ENCODE peak calls at places on chromosomes 12 and 14, in four cellular contexts. R is K562, Z is H1, M is HepG2. V is an unnamed sample.
A peak's percentile ranks its signal among the peaks of the same experiment; 100 is the strongest.

GRCh38 chr12:44286336-44286735 is 450.5 kb downstream of the TMEM117 start:
- DNase-seq in M (no peak), Z (no peak), R (no peak), V (no peak)

GRCh38 chr12:67827820-67828383 is 161.3 kb upstream of the IFNG-AS1 start:
- DNase-seq in M (no peak), Z (no peak), R (no peak), V (no peak)

GRCh38 chr14:68417007-68417659 is 375.7 kb downstream of the ZFP36L1 start:
- DNase-seq in R (no peak), M (no peak), Z (no peak), V (no peak)

GRCh38 chr14:75470238-75470797 is 42.5 kb downstream of the JDP2 start:
- DNase-seq in M (no peak), Z (no peak), R (no peak), V (no peak)

GRCh38 chr12:25482637-25483036 is 70.4 kb downstream of the LMNTD1 start:
- DNase-seq in Z (no peak), R (no peak), M (no peak), V (no peak)

GRCh38 chr14:105013150-105013787 is 7.6 kb downstream of the CDCA4 start:
- DNase-seq in M (no peak), Z (no peak), R (no peak), V (no peak)

GRCh38 chr12:3160081-3160480 is 82.9 kb downstream of the TSPAN9 start:
- DNase-seq in M (no peak), R (no peak), Z (no peak), V (no peak)

GRCh38 chr12:82479511-82479910 is 121.2 kb downstream of the METTL25 start:
- DNase-seq in M (no peak), R (no peak), Z (no peak), V (no peak)

GRCh38 chr14:79320561-79320960 is 890.7 kb downstream of the DIO2 start:
- DNase-seq in M (no peak), R (no peak), Z (no peak), V (peak; percentile 11)

GRCh38 chr12:7017870-7018349 is 366 bp downstream of the LPCAT3 start:
- DNase-seq in M (no peak), Z (no peak), R (peak; percentile 24), V (no peak)

GRCh38 chr12:126268222-126268621 is 1203.0 kb downstream of the AACS start:
- DNase-seq in M (no peak), Z (no peak), R (no peak), V (no peak)

GRCh38 chr12:47838286-47838931 is 18.7 kb upstream of the HDAC7 start:
- DNase-seq in R (peak; percentile 78), Z (no peak), M (peak; percentile 26), V (no peak)

GRCh38 chr12:113857371-113857770 is 108.8 kb downstream of the RBM19 start:
- DNase-seq in R (no peak), M (no peak), Z (no peak), V (no peak)

GRCh38 chr14:88333036-88333435 is 10.0 kb upstream of the KCNK10 start:
- DNase-seq in M (no peak), R (no peak), Z (no peak), V (no peak)

GRCh38 chr12:91743727-91744126 is 401.9 kb downstream of the BTG1 start:
- DNase-seq in Z (no peak), R (no peak), M (no peak), V (no peak)

GRCh38 chr14:71776463-71777359 is 155.5 kb upstream of the RGS6 start:
- DNase-seq in M (no peak), Z (no peak), R (no peak), V (peak; percentile 25)

GRCh38 chr12:91326043-91327027 is 143.7 kb upstream of the DCN start:
- DNase-seq in M (peak; percentile 34), Z (no peak), R (peak; percentile 65), V (no peak)

GRCh38 chr14:69043007-69043444 is 63.9 kb upstream of the ACTN1 start:
- DNase-seq in Z (no peak), R (no peak), M (no peak), V (no peak)

GRCh38 chr12:107547421-107547820 is 138.2 kb upstream of the PWP1 start:
- DNase-seq in M (no peak), Z (no peak), R (no peak), V (no peak)

GRCh38 chr12:57754411-57755193 is at the start of gene MARCHF9:
- DNase-seq in M (no peak), R (peak; percentile 89), Z (no peak), V (no peak)

GRCh38 chr12:58496411-58496810 is 423.9 kb downstream of the LRIG3 start:
- DNase-seq in Z (no peak), M (no peak), R (no peak), V (no peak)

GRCh38 chr14:71533396-71533795 is 398.8 kb upstream of the RGS6 start:
- DNase-seq in R (no peak), Z (no peak), M (no peak), V (no peak)

GRCh38 chr14:65177551-65177950 is 75.2 kb upstream of the MAX start:
- DNase-seq in R (no peak), Z (no peak), M (no peak), V (no peak)

GRCh38 chr14:101082436-101083384 is 179.2 kb upstream of the RTL1 start:
- DNase-seq in Z (no peak), M (no peak), R (no peak), V (no peak)

GRCh38 chr12:18970603-18971002 is 158.9 kb upstream of the PLEKHA5 start:
- DNase-seq in Z (no peak), R (no peak), M (no peak), V (no peak)

GRCh38 chr12:11786638-11787365 is 137.3 kb downstream of the ETV6 start:
- DNase-seq in Z (no peak), R (no peak), M (no peak), V (no peak)

GRCh38 chr12:41956353-41956752 is 188.3 kb downstream of the GXYLT1 start:
- DNase-seq in M (no peak), R (no peak), Z (no peak), V (no peak)

GRCh38 chr14:33999771-34000291 is 49.0 kb upstream of the EGLN3 start:
- DNase-seq in M (no peak), R (no peak), Z (no peak), V (no peak)

GRCh38 chr12:3832738-3833137 is 40.5 kb downstream of the PARP11 start:
- DNase-seq in M (peak; percentile 61), Z (no peak), R (no peak), V (no peak)

GRCh38 chr14:29529418-29529817 is 398.2 kb downstream of the PRKD1 start:
- DNase-seq in Z (no peak), R (peak; percentile 14), M (peak; percentile 17), V (no peak)

GRCh38 chr14:89029961-89030694 is 205.7 kb downstream of the TTC8 start:
- DNase-seq in R (no peak), Z (no peak), M (no peak), V (no peak)

GRCh38 chr12:116146386-116146785 is 131.1 kb downstream of the MED13L start:
- DNase-seq in R (no peak), Z (no peak), M (no peak), V (no peak)
- H3K79me2 ChIP-seq in R (peaks cover 96% of the 10 kb centered on the region), Z (peaks cover 3% of the 10 kb centered on the region), M (peaks cover 21% of the 10 kb centered on the region), V (peaks cover 3% of the 10 kb centered on the region)

GRCh38 chr14:94722397-94722796 is 47.5 kb downstream of the GSC start:
- DNase-seq in Z (no peak), R (no peak), M (no peak), V (no peak)

GRCh38 chr14:94717808-94718207 is 52.1 kb downstream of the GSC start:
- DNase-seq in Z (no peak), R (no peak), M (no peak), V (no peak)

GRCh38 chr14:94713115-94713514 is 56.8 kb downstream of the GSC start:
- DNase-seq in M (no peak), Z (no peak), R (no peak), V (no peak)

GRCh38 chr14:94716976-94717375 is 52.9 kb downstream of the GSC start:
- DNase-seq in M (no peak), R (no peak), Z (no peak), V (no peak)
- TF ChIP-seq JUND in M (no peak), R (no peak), Z (no peak), V (no peak)

GRCh38 chr14:77140343-77140936 is 1.2 kb downstream of the ZDHHC22 start:
- DNase-seq in R (no peak), Z (no peak), M (no peak), V (no peak)
- TF ChIP-seq BRCA1 in R (no peak), Z (no peak), M (no peak), V (no peak)

DNA sequence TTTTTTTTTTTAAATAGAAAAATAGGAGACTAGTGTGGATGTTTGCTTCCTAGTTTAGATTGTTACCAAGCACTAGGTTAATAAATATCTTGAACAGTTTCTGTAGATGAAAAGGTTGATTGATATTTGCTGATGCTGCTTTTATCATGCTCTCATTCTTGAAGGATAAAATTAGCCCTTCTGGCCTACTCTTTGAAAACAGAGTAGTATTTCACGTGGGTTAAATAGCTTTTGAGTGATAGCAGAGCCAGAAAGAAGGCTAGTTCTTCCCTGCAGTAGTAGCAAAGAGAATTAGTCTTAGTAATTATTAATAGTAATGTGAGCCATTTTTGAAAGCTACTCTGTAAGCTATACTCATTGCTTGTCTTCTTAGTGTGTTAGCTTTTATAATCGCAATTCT is 5.2 kb downstream of the NEDD1 start:
- DNase-seq in R (no peak), M (no peak), Z (no peak), V (no peak)
- H3K79me2 ChIP-seq in R (peaks cover 38% of the 10 kb centered on the region), M (peaks cover 15% of the 10 kb centered on the region), Z (no peaks in the 10 kb centered on the region), V (peaks cover 50% of the 10 kb centered on the region)

DNA sequence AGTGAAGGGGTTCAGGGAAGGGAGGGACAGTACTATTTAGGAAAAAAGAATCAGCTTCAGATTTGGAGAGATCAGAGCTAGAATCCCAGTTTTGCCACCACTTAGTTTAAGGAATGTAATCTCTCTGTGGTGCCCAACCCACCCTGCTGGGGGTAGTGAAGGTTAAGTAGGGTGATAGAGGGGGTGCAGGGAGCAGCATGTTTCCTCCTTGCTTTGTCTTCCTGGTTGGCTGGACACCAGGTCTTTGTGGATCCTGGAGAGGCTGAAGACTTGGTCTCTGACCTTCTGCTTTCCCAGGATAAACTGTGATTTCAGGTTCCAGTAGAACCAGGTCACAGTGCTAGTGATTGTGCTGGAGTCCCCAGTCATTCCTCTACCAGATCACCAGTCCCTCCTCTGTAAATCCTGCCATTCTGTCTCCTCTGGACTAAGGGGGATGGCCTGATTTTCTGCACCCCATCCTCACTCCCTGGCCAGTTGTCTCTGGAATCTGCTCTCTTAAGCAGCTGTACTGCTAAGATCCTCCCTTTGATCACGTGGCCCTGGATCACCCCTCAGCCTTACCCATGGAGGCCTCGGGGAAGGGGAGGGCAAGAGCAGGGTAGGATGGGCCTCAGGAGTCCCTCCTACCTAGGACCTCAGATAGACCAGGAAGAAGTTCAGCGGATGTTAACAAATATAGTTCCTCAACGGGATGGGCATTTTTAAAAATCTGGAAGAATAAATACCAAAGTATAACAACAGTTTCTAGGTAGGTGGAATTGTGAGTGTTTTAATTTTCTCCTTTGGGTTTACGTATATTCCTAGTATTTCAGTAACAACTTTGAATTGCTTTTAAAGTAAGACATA is 3.1 kb downstream of the MAP3K12 start:
- DNase-seq in Z (no peak), R (peak; percentile 84), M (peak; percentile 63), V (peak; percentile 28)
- TF ChIP-seq JUND in Z (no peak), R (no peak), M (no peak), V (no peak)